ENCODE peak calls at places on chromosomes 7 and 10, in seven cellular contexts. R is OCI-LY7, T is ovary, N is IMR-90, J is tibial artery, P is adrenal gland, G is thoracic aorta. S is an unnamed sample. For H3K4me1, the result is how much of the 10 kb centered on the place peaks cover.

GRCh38 chr7:125661-126060 is 66.7 kb upstream of the FAM20C start:
- DNase-seq in R (no peak), T (no peak), N (no peak), J (no peak), P (no peak), G (no peak), S (no peak)

GRCh38 chr7:154990964-154991514 is 11.9 kb downstream of the PAXIP1 start:
- DNase-seq in R (no peak), T (no peak), N (no peak), J (no peak), P (no peak), G (no peak), S (no peak)

GRCh38 chr7:121126801-121127534 is 138.5 kb downstream of the CPED1 start:
- DNase-seq in R (peak), T (no peak), N (peak), J (no peak), P (no peak), G (no peak), S (no peak)

GRCh38 chr7:15305002-15305600 is 256.7 kb downstream of the AGMO start:
- DNase-seq in R (peak), T (peak), N (peak), J (peak), P (peak), G (no peak), S (peak)

GRCh38 chr10:75771606-75772005 is 340.2 kb downstream of the LRMDA start:
- DNase-seq in R (no peak), T (no peak), N (no peak), J (no peak), P (no peak), G (no peak), S (no peak)

GRCh38 chr10:91856637-91857036 is 52.6 kb downstream of the FGFBP3 start:
- DNase-seq in R (peak), T (no peak), N (no peak), J (no peak), P (no peak), G (no peak), S (peak)

GRCh38 chr10:6292741-6293151 is 90.0 kb downstream of the PFKFB3 start:
- DNase-seq in R (no peak), T (no peak), N (no peak), J (no peak), P (no peak), G (no peak), S (no peak)

GRCh38 chr10:71156436-71156835 is 55.9 kb upstream of the UNC5B start:
- DNase-seq in R (no peak), T (no peak), N (no peak), J (no peak), P (no peak), G (no peak), S (no peak)

GRCh38 chr10:60441515-60441914 is 51.8 kb upstream of the ANK3 start:
- DNase-seq in R (peak), T (no peak), N (peak), J (no peak), P (no peak), G (no peak), S (no peak)

GRCh38 chr7:90064370-90064769 is 89.9 kb upstream of the STEAP1 start:
- DNase-seq in R (no peak), T (no peak), N (no peak), J (no peak), P (no peak), G (no peak), S (no peak)

GRCh38 chr10:3906511-3907111 is 121.6 kb upstream of the KLF6 start:
- DNase-seq in R (no peak), T (peak), N (peak), J (peak), P (no peak), G (no peak), S (no peak)

GRCh38 chr10:73888514-73888913 is 14.2 kb upstream of the CAMK2G start:
- DNase-seq in R (no peak), T (no peak), N (peak), J (no peak), P (no peak), G (no peak), S (no peak)

GRCh38 chr10:8182841-8183240 is 128.4 kb downstream of the GATA3 start:
- DNase-seq in R (no peak), T (no peak), N (no peak), J (no peak), P (no peak), G (no peak), S (no peak)

GRCh38 chr7:152520861-152521302 is 85.1 kb upstream of the KMT2C start:
- DNase-seq in R (no peak), T (no peak), N (no peak), J (no peak), P (peak), G (no peak), S (no peak)

GRCh38 chr10:17229717-17229966 is 1.6 kb downstream of the VIM start:
- DNase-seq in R (no peak), T (no peak), N (no peak), J (peak), P (peak), G (no peak), S (no peak)

GRCh38 chr10:125156739-125157472 is 3.5 kb downstream of the CTBP2 start:
- DNase-seq in R (no peak), T (no peak), N (no peak), J (no peak), P (peak), G (no peak), S (no peak)

GRCh38 chr7:34011711-34012110 is 106.4 kb downstream of the BMPER start:
- DNase-seq in R (no peak), T (no peak), N (no peak), J (no peak), P (no peak), G (no peak), S (no peak)

GRCh38 chr10:115849197-115849596 is 423.8 kb downstream of the GFRA1 start:
- DNase-seq in R (no peak), T (no peak), N (no peak), J (no peak), P (no peak), G (no peak), S (no peak)

GRCh38 chr10:44253769-44254462 is 131.0 kb downstream of the CXCL12 start:
- DNase-seq in R (no peak), T (peak), N (peak), J (peak), P (peak), G (peak), S (no peak)

GRCh38 chr10:100934084-100934659 is 21.4 kb downstream of the SLF2 start:
- DNase-seq in R (peak), T (no peak), N (no peak), J (no peak), P (no peak), G (no peak), S (peak)

GRCh38 chr7:103762361-103762760 is 227.1 kb downstream of the RELN start:
- DNase-seq in R (no peak), T (no peak), N (no peak), J (no peak), P (no peak), G (no peak), S (no peak)

GRCh38 chr7:103762907-103763306 is 226.6 kb downstream of the RELN start:
- DNase-seq in R (no peak), T (no peak), N (no peak), J (no peak), P (no peak), G (no peak), S (no peak)

GRCh38 chr7:103764887-103765286 is 224.6 kb downstream of the RELN start:
- DNase-seq in R (no peak), T (no peak), N (no peak), J (no peak), P (no peak), G (no peak), S (no peak)

GRCh38 chr7:103766630-103767029 is 222.8 kb downstream of the RELN start:
- DNase-seq in R (no peak), T (no peak), N (no peak), J (no peak), P (no peak), G (no peak), S (no peak)

GRCh38 chr7:103765891-103766290 is 223.6 kb downstream of the RELN start:
- DNase-seq in R (no peak), T (no peak), N (peak), J (no peak), P (no peak), G (no peak), S (no peak)
- H3K4me3 ChIP-seq in R (no peak), T (no peak), N (no peak), J (no peak), P (no peak), G (no peak), S (no peak)

DNA sequence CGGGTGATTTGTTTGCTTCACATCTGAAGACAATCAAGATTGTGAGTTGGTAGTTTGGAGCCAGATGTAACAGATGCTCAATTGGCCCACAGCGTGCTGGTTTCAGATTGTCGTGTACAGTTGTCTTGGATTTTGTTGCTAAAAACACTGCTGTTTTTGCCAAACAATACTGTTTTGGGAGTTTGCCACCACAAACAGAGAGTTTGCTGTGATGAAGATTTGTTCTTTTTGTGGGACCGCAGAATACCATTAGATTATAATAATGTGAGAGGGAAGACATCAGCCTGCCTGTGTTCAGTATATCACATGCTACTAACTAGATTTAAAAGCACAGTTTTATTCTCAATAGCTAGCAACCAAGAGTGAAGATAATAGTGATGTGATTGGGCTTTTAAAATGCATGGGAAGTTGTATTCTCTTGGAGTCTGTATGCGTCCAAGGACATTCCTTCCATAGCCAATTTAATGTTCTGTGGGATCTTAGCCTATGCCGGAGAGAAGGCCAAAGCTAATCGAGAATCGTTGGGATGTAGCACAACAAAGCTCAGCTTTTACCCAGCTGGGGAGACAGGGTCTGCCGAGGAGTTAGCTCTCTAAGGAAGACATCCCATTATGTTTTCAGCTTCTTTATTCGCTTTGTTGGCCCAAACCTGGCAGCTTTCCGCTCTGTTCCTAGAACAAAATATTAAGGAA is 18.7 kb upstream of the ITGA8 start:
- DNase-seq in R (no peak), T (no peak), N (no peak), J (no peak), P (no peak), G (no peak), S (no peak)
- H3K4me1 ChIP-seq in R (under half), T (under half), N (under half), J (under half), P (under half), G (under half), S (under half)

GRCh38 chr10:93059975-93060886 is at the start of gene CYP26C1:
- DNase-seq in R (no peak), T (no peak), N (no peak), J (no peak), P (no peak), G (no peak), S (no peak)
- H3K4me3 ChIP-seq in R (no peak), T (no peak), N (no peak), J (no peak), P (no peak), G (no peak), S (no peak)

GRCh38 chr7:157675427-157675930 is 338.7 kb downstream of the DNAJB6 start:
- DNase-seq in R (no peak), T (no peak), N (no peak), J (no peak), P (no peak), G (no peak), S (no peak)

GRCh38 chr7:157674715-157675426 is 338.1 kb downstream of the DNAJB6 start:
- DNase-seq in R (no peak), T (no peak), N (no peak), J (no peak), P (no peak), G (no peak), S (no peak)

GRCh38 chr7:157676456-157677255 is 339.9 kb downstream of the DNAJB6 start:
- DNase-seq in R (no peak), T (no peak), N (no peak), J (no peak), P (no peak), G (no peak), S (no peak)

GRCh38 chr7:157674027-157674714 is 337.4 kb downstream of the DNAJB6 start:
- DNase-seq in R (no peak), T (no peak), N (no peak), J (no peak), P (no peak), G (no peak), S (no peak)

DNA sequence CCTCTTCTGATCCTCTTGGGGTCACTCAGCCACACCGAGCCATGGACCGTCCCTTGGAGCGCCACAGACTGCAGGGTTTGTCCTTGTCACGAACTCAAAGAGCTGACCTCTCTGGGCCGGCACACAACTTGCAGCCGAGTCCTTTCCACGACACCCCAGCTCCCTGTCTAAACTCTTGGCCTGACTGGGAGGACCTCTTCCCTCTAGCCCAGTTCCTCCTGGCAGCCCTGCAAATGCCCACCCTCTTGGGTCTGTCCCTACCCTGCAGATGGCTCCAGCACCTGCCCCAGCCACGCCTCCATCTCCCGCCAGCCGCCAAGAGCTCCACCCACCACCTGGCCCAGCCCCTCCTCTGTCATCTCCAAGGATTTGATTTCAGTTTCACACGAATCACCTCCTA is 339.2 kb downstream of the DNAJB6 start:
- DNase-seq in R (no peak), T (no peak), N (no peak), J (no peak), P (no peak), G (no peak), S (no peak)
- H3K4me1 ChIP-seq in R (under half), T (under half), N (under half), J (under half), P (under half), G (under half), S (under half)

GRCh38 chr10:110502072-110502845 is 4.6 kb downstream of the DUSP5 start:
- DNase-seq in R (no peak), T (no peak), N (no peak), J (no peak), P (no peak), G (no peak), S (no peak)
- H3K4me3 ChIP-seq in R (no peak), T (no peak), N (no peak), J (no peak), P (no peak), G (no peak), S (peak)

DNA sequence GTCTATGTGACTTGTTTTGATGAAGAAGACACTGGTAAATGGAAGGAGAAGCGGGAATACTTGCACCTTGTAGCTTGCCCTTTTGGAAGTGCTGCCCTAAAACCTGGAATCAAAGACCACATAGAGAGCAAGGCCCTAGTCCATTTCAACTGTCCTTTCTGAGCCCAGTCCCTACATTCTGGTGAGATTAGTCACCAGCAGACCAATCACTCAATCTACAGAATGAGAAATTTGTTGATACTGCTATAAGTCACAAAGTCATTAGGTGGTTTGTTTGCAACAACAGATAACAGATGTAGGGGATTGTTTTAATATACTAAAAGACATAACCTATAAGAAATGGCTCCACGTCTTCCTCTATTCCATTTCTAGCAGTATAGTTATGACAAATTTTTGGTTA is 33.6 kb downstream of the WASL start:
- DNase-seq in R (no peak), T (no peak), N (peak), J (no peak), P (no peak), G (no peak), S (no peak)
- H3K4me1 ChIP-seq in R (under half), T (under half), N (under half), J (under half), P (half or more), G (under half), S (under half)

DNA sequence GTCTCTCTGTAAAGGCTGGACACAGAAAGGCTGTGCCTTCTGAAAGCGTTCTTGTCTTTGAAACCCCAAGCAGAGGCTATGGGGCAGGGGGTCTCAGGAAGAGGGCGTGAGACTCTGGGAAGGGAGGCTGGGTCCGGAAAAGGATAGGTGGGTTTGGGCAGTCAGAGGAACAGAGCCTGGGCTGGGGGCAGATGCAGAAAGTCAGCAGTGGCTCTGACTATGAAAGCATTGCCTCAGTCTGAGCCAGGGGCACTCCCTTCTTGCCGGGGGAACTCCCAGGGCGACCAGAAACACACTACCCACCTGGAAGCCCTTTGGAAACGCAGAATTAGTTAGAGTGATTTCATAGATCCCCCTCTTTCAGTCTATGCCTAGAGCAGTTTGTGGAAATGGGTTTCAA is 72.0 kb downstream of the VWA2 start:
- DNase-seq in R (no peak), T (no peak), N (no peak), J (no peak), P (no peak), G (no peak), S (no peak)
- H3K4me3 ChIP-seq in R (no peak), T (no peak), N (no peak), J (no peak), P (no peak), G (no peak), S (no peak)

GRCh38 chr7:127844165-127844564 is 187.1 kb downstream of the LRRC4 start:
- DNase-seq in R (no peak), T (no peak), N (no peak), J (no peak), P (no peak), G (no peak), S (no peak)
- H3K4me1 ChIP-seq in R (under half), T (under half), N (under half), J (under half), P (under half), G (under half), S (under half)